ENCODE peak calls at places on chromosome 16, in four cellular contexts. U is pancreas, Q is kidney epithelial cell, Z is brain microvascular endothelial cell. S is an unnamed sample.

GRCh38 chr16:19601083-19601976 is 45.8 kb downstream of the VPS35L start:
- DNase-seq in Z (peak), Q (peak), U (no peak), S (peak)

GRCh38 chr16:86016201-86016965 is 117.4 kb downstream of the IRF8 start:
- DNase-seq in U (no peak), Z (peak), Q (peak), S (peak)

GRCh38 chr16:69626256-69626655 is 60.5 kb downstream of the NFAT5 start:
- DNase-seq in Q (no peak), Z (peak), U (no peak), S (peak)

GRCh38 chr16:25256821-25257503 is 683 bp downstream of the ZKSCAN2 start:
- DNase-seq in Z (peak), Q (peak), U (no peak), S (peak)

GRCh38 chr16:74778646-74779045 is 4.0 kb upstream of the FA2H start:
- DNase-seq in Z (no peak), U (no peak), Q (no peak), S (no peak)

GRCh38 chr16:70740919-70741778 is 55.3 kb upstream of the MTSS2 start:
- DNase-seq in U (no peak), Z (peak), Q (no peak), S (no peak)

GRCh38 chr16:88649924-88650748 is 717 bp downstream of the CYBA start:
- DNase-seq in Q (no peak), Z (no peak), U (peak), S (no peak)

GRCh38 chr16:63787014-63787413 is 1334.8 kb downstream of the CDH11 start:
- DNase-seq in U (no peak), Q (no peak), Z (no peak), S (no peak)

GRCh38 chr16:60230666-60231065 is 1496.5 kb upstream of the GOT2 start:
- DNase-seq in U (no peak), Q (no peak), Z (no peak), S (no peak)

GRCh38 chr16:74466872-74467271 is 45.6 kb upstream of the CLEC18B start:
- DNase-seq in U (no peak), Q (no peak), Z (no peak), S (no peak)

GRCh38 chr16:68782198-68783174 is 45.4 kb downstream of the CDH1 start:
- DNase-seq in U (no peak), Z (no peak), Q (no peak), S (no peak)

GRCh38 chr16:1941162-1941923 is 1.7 kb downstream of the MSRB1 start:
- DNase-seq in Q (no peak), U (peak), Z (peak), S (no peak)

GRCh38 chr16:66603537-66604375 is 748 bp upstream of the CMTM3 start:
- DNase-seq in U (peak), Q (no peak), Z (peak), S (no peak)

GRCh38 chr16:75471723-75472634 is 7.5 kb upstream of the TMEM170A start:
- DNase-seq in Q (no peak), Z (peak), U (no peak), S (peak)

GRCh38 chr16:75217389-75217851 is 1.4 kb upstream of the CTRB1 start:
- DNase-seq in Z (no peak), U (no peak), Q (no peak), S (no peak)

GRCh38 chr16:53756329-53756996 is 52.5 kb downstream of the FTO start:
- DNase-seq in U (no peak), Z (no peak), Q (peak), S (no peak)

GRCh38 chr16:10944249-10945064 is at the start of gene CLEC16A:
- DNase-seq in Z (peak), U (peak), Q (peak), S (peak)

GRCh38 chr16:47431960-47432359 is 28.9 kb downstream of the ITFG1 start:
- DNase-seq in U (no peak), Q (no peak), Z (no peak), S (no peak)

GRCh38 chr16:68491576-68491950 is 43.3 kb upstream of the SMPD3 start:
- DNase-seq in Z (no peak), U (no peak), Q (no peak), S (no peak)

GRCh38 chr16:67228034-67228785 is 1.3 kb downstream of the TMEM208 start:
- DNase-seq in Q (no peak), U (peak), Z (no peak), S (no peak)

GRCh38 chr16:66444049-66444481 is 17.0 kb downstream of the BEAN1 start:
- DNase-seq in Z (no peak), Q (no peak), U (no peak), S (no peak)

GRCh38 chr16:19115148-19116021 is 1.6 kb downstream of the ITPRIPL2 start:
- DNase-seq in Z (no peak), Q (no peak), U (peak), S (no peak)

GRCh38 chr16:483351-484075 is 44.0 kb upstream of the CAPN15 start:
- DNase-seq in Z (peak), Q (no peak), U (no peak), S (no peak)

GRCh38 chr16:12898556-12898955 is 2.8 kb upstream of the SHISA9 start:
- DNase-seq in U (no peak), Z (no peak), Q (no peak), S (no peak)

GRCh38 chr16:84547539-84548058 is 43.1 kb upstream of the MEAK7 start:
- DNase-seq in Q (no peak), U (no peak), Z (no peak), S (no peak)

GRCh38 chr16:30985401-30986128 is 558 bp downstream of the HSD3B7 start:
- DNase-seq in U (peak), Q (no peak), Z (no peak), S (peak)
- H3K4me3 ChIP-seq in U (peak), Q (peak), Z (peak), S (peak)

GRCh38 chr16:23768581-23768980 is 13.8 kb downstream of the CHP2 start:
- DNase-seq in U (no peak), Q (no peak), Z (no peak), S (peak)
- H3K4me3 ChIP-seq in U (no peak), Q (no peak), Z (no peak), S (no peak)

GRCh38 chr16:13939821-13940220 is 19.9 kb downstream of the ERCC4 start:
- DNase-seq in U (no peak), Z (no peak), Q (no peak), S (peak)
- H3K4me3 ChIP-seq in U (no peak), Z (no peak), Q (no peak), S (no peak)

DNA sequence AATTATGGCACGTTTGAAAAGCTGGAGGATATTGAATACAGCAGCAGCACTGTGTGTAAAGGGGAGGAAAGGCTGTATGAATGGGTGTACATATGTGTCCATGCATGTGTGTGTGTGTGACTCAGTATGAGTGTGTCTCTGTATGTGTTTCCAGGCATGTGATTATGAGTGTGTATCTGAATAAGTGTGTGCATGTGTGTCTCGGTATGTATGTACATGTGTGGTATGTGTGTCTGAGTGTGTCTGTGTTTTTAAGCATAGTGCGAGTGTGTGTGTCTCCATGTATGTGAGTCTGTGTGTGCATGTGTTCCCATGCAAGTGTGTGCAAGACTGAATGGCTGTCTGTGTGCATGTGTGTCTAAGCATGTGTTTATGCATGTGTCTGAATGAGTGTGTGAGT is 259.1 kb upstream of the XYLT1 start:
- DNase-seq in Z (no peak), U (no peak), Q (no peak), S (no peak)
- H3K4me3 ChIP-seq in Z (no peak), U (no peak), Q (no peak), S (no peak)

GRCh38 chr16:4769306-4769638 is 2.3 kb upstream of the ZNF500 start:
- DNase-seq in U (no peak), Z (no peak), Q (no peak), S (no peak)
- H3K4me3 ChIP-seq in U (peak), Z (no peak), Q (no peak), S (no peak)

GRCh38 chr16:30637952-30638351 is 12.8 kb upstream of the PRR14 start:
- DNase-seq in U (no peak), Q (no peak), Z (peak), S (peak)

GRCh38 chr16:30636599-30636998 is 14.2 kb upstream of the PRR14 start:
- DNase-seq in Q (no peak), Z (no peak), U (peak), S (no peak)

GRCh38 chr16:30628628-30629342 is 18.6 kb upstream of the ZNF689 start:
- DNase-seq in U (peak), Q (no peak), Z (peak), S (peak)

GRCh38 chr16:30633526-30633925 is 17.2 kb upstream of the PRR14 start:
- DNase-seq in U (peak), Q (no peak), Z (no peak), S (no peak)
- H3K4me3 ChIP-seq in U (peak), Q (peak), Z (peak), S (peak)

GRCh38 chr16:27425961-27426360 is 24.0 kb downstream of the IL21R start:
- DNase-seq in U (no peak), Z (no peak), Q (no peak), S (no peak)
- H3K4me3 ChIP-seq in U (no peak), Z (no peak), Q (no peak), S (no peak)

GRCh38 chr16:50067290-50067853 is 1.6 kb downstream of the HEATR3 start:
- DNase-seq in Q (no peak), Z (peak), U (no peak), S (peak)
- H3K4me3 ChIP-seq in Q (no peak), Z (peak), U (no peak), S (no peak)

DNA sequence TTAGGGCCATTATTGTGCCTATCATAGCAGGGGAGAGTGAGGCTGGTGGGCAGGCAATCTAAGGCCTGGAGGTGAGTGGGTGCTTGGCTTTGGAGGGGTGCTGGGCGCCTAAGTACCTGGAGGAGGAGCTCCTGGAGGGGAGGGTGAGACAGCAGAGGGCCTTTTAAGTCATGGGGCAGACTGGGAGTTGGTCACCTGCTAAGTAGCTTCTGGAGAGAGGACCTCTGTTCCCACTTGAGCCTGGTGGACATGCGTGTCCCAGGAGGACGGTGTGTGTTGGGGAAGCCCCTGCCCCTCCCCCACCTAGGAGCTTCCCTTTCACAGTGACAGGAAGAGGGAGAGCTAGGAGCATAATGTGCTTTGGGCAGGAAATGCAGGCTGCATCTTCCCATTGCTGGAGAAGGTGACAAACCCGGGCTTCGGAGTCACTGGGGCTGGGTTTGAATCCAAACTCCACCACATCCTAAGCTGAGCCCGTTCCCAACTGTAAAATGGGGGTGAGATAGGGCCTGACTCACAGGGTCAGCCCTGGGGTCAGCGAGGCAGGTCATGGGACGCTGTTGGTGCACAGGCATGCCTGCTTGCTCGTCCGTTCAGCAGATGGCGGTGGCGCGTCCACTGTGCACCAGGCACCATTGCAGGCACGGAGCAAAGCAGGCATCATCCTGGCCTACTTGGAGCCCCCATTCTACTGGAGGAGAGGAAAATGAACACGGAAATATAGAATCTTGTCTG is 37.9 kb downstream of the CMIP start:
- DNase-seq in Q (no peak), Z (no peak), U (no peak), S (no peak)
- H3K4me3 ChIP-seq in Q (no peak), Z (no peak), U (no peak), S (no peak)

GRCh38 chr16:73063854-73064226 is 15.9 kb upstream of the ZFHX3 start:
- DNase-seq in U (no peak), Q (no peak), Z (no peak), S (no peak)
- H3K4me3 ChIP-seq in U (no peak), Q (no peak), Z (peak), S (no peak)